ENCODE peak calls at places on chromosome 10, in four cellular contexts. One of them, this sample, is unnamed.

GRCh38 chr10:113576853-113577252 is 24.0 kb downstream of the HABP2 start:
- DNase-seq in ELF-1: peak
- DNase-seq in anterior cingulate cortex: no peak
- DNase-seq in HuH-7: peak
- DNase-seq in this sample: no peak

GRCh38 chr10:119502214-119502613 is 40.3 kb downstream of the RGS10 start:
- DNase-seq in HuH-7: no peak
- DNase-seq in anterior cingulate cortex: no peak
- DNase-seq in ELF-1: no peak
- DNase-seq in this sample: no peak

GRCh38 chr10:33216661-33217427 is 117.6 kb downstream of the NRP1 start:
- DNase-seq in ELF-1: no peak
- DNase-seq in HuH-7: no peak
- DNase-seq in anterior cingulate cortex: no peak
- DNase-seq in this sample: no peak

GRCh38 chr10:58555170-58555929 is 42.7 kb downstream of the BICC1 start:
- DNase-seq in ELF-1: no peak
- DNase-seq in HuH-7: no peak
- DNase-seq in anterior cingulate cortex: no peak
- DNase-seq in this sample: no peak

GRCh38 chr10:3785849-3786290 is 861 bp upstream of the KLF6 start:
- DNase-seq in anterior cingulate cortex: no peak
- DNase-seq in HuH-7: no peak
- DNase-seq in ELF-1: peak
- DNase-seq in this sample: no peak

GRCh38 chr10:110843796-110844616 is 27.7 kb upstream of the PDCD4 start:
- DNase-seq in ELF-1: no peak
- DNase-seq in HuH-7: no peak
- DNase-seq in anterior cingulate cortex: no peak
- DNase-seq in this sample: no peak

GRCh38 chr10:86312701-86313270 is 53.8 kb downstream of the GRID1 start:
- DNase-seq in HuH-7: no peak
- DNase-seq in ELF-1: peak
- DNase-seq in anterior cingulate cortex: no peak
- DNase-seq in this sample: no peak

GRCh38 chr10:80196270-80196949 is 8.9 kb downstream of the ANXA11 start:
- DNase-seq in HuH-7: peak
- DNase-seq in ELF-1: no peak
- DNase-seq in anterior cingulate cortex: no peak
- DNase-seq in this sample: no peak

GRCh38 chr10:31836569-31837406 is 91.8 kb downstream of the ARHGAP12 start:
- DNase-seq in HuH-7: peak
- DNase-seq in ELF-1: peak
- DNase-seq in anterior cingulate cortex: no peak
- DNase-seq in this sample: no peak

GRCh38 chr10:84352251-84352842 is 24.0 kb downstream of the CCSER2 start:
- DNase-seq in ELF-1: peak
- DNase-seq in anterior cingulate cortex: no peak
- DNase-seq in HuH-7: peak
- DNase-seq in this sample: no peak

GRCh38 chr10:31030216-31030615 is 1.4 kb downstream of the ZNF438 start:
- DNase-seq in anterior cingulate cortex: no peak
- DNase-seq in HuH-7: no peak
- DNase-seq in ELF-1: no peak
- DNase-seq in this sample: no peak

GRCh38 chr10:12841826-12842225 is 159.7 kb downstream of the CCDC3 start:
- DNase-seq in HuH-7: no peak
- DNase-seq in ELF-1: no peak
- DNase-seq in anterior cingulate cortex: no peak
- DNase-seq in this sample: no peak

GRCh38 chr10:113539789-113540188 is 13.1 kb upstream of the HABP2 start:
- DNase-seq in ELF-1: no peak
- DNase-seq in anterior cingulate cortex: no peak
- DNase-seq in HuH-7: no peak
- DNase-seq in this sample: no peak

GRCh38 chr10:30600005-30600404 is 29.5 kb downstream of the LYZL2 start:
- DNase-seq in ELF-1: no peak
- DNase-seq in anterior cingulate cortex: no peak
- DNase-seq in HuH-7: no peak
- DNase-seq in this sample: no peak

This sample was measured in D721Med.